ENCODE peak calls at places on chromosomes 16 and 17, in four cellular contexts. T is HepG2, W is GM12878, F is WTC11. H is an unnamed sample.
A peak's percentile ranks its signal among the peaks of the same experiment; 100 is the strongest.

GRCh38 chr17:49365667-49366066 is 3.6 kb upstream of the ZNF652 start:
- DNase-seq in T (peak; percentile 56), W (no peak), F (peak; percentile 52), H (no peak)

GRCh38 chr17:40345161-40346034 is 19.1 kb downstream of the GJD3 start:
- DNase-seq in T (peak; percentile 84), W (no peak), F (peak; percentile 85), H (peak; percentile 84)

GRCh38 chr17:65228287-65228686 is 91.1 kb downstream of the RGS9 start:
- DNase-seq in T (no peak), W (no peak), F (no peak), H (no peak)

GRCh38 chr17:81245024-81245664 is 6.0 kb downstream of the NDUFAF8 start:
- DNase-seq in T (no peak), W (peak; percentile 45), F (no peak), H (no peak)

GRCh38 chr17:39196820-39197331 is 593 bp downstream of the CACNB1 start:
- DNase-seq in T (no peak), W (no peak), F (peak; percentile 32), H (no peak)

GRCh38 chr17:82985436-82985820 is 94.0 kb upstream of the METRNL start:
- DNase-seq in T (no peak), W (no peak), F (no peak), H (no peak)

GRCh38 chr17:8226536-8227237 is 16.3 kb upstream of the AURKB start:
- DNase-seq in T (no peak), W (peak; percentile 78), F (peak; percentile 81), H (peak; percentile 53)

GRCh38 chr17:59892251-59892848 is 393 bp downstream of the TUBD1 start:
- DNase-seq in T (no peak), W (no peak), F (no peak), H (peak; percentile 70)

GRCh38 chr16:80580109-80580832 is 39.5 kb downstream of the DYNLRB2 start:
- DNase-seq in T (no peak), W (peak; percentile 89), F (no peak), H (no peak)

GRCh38 chr17:39138416-39139136 is 12.9 kb downstream of the PLXDC1 start:
- DNase-seq in T (no peak), W (no peak), F (no peak), H (no peak)

GRCh38 chr17:30571921-30572320 is 94.7 kb downstream of the GOSR1 start:
- DNase-seq in T (no peak), W (no peak), F (no peak), H (no peak)

GRCh38 chr16:30351586-30352419 is 3.3 kb downstream of the CD2BP2 start:
- DNase-seq in T (no peak), W (no peak), F (no peak), H (no peak)

GRCh38 chr17:63433746-63434591 is 12.1 kb downstream of the CYB561 start:
- DNase-seq in T (no peak), W (no peak), F (no peak), H (no peak)

GRCh38 chr17:4488989-4489595 is 9.6 kb upstream of the SPNS2 start:
- DNase-seq in T (no peak), W (no peak), F (no peak), H (no peak)

GRCh38 chr17:40615295-40615988 is 32.2 kb downstream of the SMARCE1 start:
- DNase-seq in T (peak; percentile 76), W (peak; percentile 93), F (peak; percentile 73), H (peak; percentile 52)

GRCh38 chr17:73232587-73233373 is 28.9 kb downstream of the CPSF4L start:
- DNase-seq in T (no peak), W (no peak), F (peak; percentile 38), H (peak; percentile 44)

GRCh38 chr16:57530531-57531252 is 5.7 kb downstream of the CCDC102A start:
- DNase-seq in T (no peak), W (no peak), F (peak; percentile 8), H (no peak)

GRCh38 chr16:49620158-49620867 is 235.6 kb downstream of the ZNF423 start:
- DNase-seq in T (peak; percentile 51), W (no peak), F (no peak), H (peak; percentile 79)
- TF ChIP-seq ETV6 in T (no peak), W (no peak), F (no peak), H (no peak)

GRCh38 chr16:73192227-73192894 is 144.4 kb upstream of the ZFHX3 start:
- DNase-seq in T (no peak), W (no peak), F (no peak), H (no peak)
- TF ChIP-seq ETV6 in T (no peak), W (no peak), F (no peak), H (no peak)

GRCh38 chr17:75502072-75502745 is 13.1 kb downstream of the CASKIN2 start:
- DNase-seq in T (no peak), W (no peak), F (no peak), H (no peak)
- TF ChIP-seq ETV6 in T (no peak), W (no peak), F (no peak), H (no peak)

GRCh38 chr17:18191967-18192366 is 8.3 kb downstream of the ALKBH5 start:
- DNase-seq in T (no peak), W (no peak), F (peak; percentile 38), H (no peak)
- TF ChIP-seq ETV6 in T (no peak), W (no peak), F (no peak), H (no peak)

DNA sequence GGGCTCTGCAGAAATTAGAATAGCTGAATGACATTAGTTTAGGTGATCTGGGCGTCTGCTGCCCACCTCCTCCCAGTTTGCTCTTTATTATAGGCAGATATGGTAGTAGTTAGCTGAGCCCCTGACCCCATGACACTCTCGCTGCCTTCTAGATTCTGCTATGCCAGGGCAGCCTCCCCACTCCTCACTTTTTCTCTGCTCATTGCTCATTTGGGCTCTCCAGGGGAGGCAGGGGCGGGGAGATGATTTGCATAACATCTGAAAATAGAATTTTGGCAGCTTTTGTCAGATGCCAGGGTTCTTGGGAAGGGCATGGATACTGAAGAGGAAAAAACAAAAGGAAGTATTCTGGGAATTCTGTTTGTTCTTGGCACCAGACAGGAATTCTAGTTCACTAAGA is 78.0 kb upstream of the GAS7 start:
- DNase-seq in T (no peak), W (no peak), F (no peak), H (no peak)
- TF ChIP-seq ETV6 in T (no peak), W (no peak), F (no peak), H (no peak)

GRCh38 chr16:12122202-12122601 is 145.7 kb downstream of the SNX29 start:
- DNase-seq in T (no peak), W (no peak), F (no peak), H (no peak)

GRCh38 chr16:12120982-12121652 is 144.6 kb downstream of the SNX29 start:
- DNase-seq in T (no peak), W (no peak), F (no peak), H (no peak)

GRCh38 chr16:12119562-12119961 is 143.0 kb downstream of the SNX29 start:
- DNase-seq in T (no peak), W (no peak), F (no peak), H (no peak)

GRCh38 chr16:12119037-12119436 is 142.5 kb downstream of the SNX29 start:
- DNase-seq in T (no peak), W (no peak), F (no peak), H (no peak)

GRCh38 chr16:12120331-12120981 is 143.9 kb downstream of the SNX29 start:
- DNase-seq in T (no peak), W (no peak), F (no peak), H (no peak)
- TF ChIP-seq ETV6 in T (no peak), W (no peak), F (no peak), H (no peak)

DNA sequence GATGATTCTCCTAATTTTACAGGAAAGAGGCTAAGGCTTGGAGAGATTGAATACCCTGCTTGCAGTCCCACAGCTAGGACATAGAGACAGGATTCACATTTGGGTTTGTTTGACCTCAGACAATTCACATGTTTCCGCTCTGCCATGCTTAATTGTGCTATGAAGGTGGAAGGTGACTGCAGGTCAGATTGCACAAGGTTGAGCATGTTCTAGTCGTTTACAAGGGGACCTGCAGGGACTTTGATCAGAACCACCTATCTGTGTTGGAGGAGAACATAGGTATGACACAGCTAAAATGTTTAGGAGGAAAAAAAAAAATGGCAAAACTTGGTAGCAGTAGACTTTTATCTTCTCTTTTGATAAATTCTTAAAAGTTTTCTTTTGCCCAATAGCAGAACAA is 4.9 kb upstream of the ANKFN1 start:
- DNase-seq in T (peak; percentile 31), W (no peak), F (no peak), H (no peak)
- TF ChIP-seq ETV6 in T (no peak), W (no peak), F (no peak), H (no peak)

H was measured in K562.